ENCODE peak calls at places on chromosomes 3 and 15, in nine cellular contexts. One of them, this sample, is unnamed.

GRCh38 chr15:79641841-79642240 is 209.7 kb downstream of the MINAR1 start:
- DNase-seq in central memory CD8-positive, alpha-beta T cell: no peak
- DNase-seq in midbrain: no peak
- DNase-seq in MCF 10A: no peak
- DNase-seq in HFFc6: no peak
- DNase-seq in Right ventricle myocardium superior: no peak
- DNase-seq in stimulated activated CD4-positive, alpha-beta T cell treated with anti-CD3 and anti-CD28 coated beads, Interleukin-2, amount 100 ng/mL, for 24 hours: no peak
- DNase-seq in GM12878: no peak
- DNase-seq in WERI-Rb-1: no peak
- DNase-seq in this sample: no peak

GRCh38 chr15:86915811-86916331 is 836.2 kb downstream of the AGBL1 start:
- DNase-seq in MCF 10A: peak; percentile 42
- DNase-seq in midbrain: peak; percentile 89
- DNase-seq in Right ventricle myocardium superior: no peak
- DNase-seq in stimulated activated CD4-positive, alpha-beta T cell treated with anti-CD3 and anti-CD28 coated beads, Interleukin-2, amount 100 ng/mL, for 24 hours: no peak
- DNase-seq in central memory CD8-positive, alpha-beta T cell: no peak
- DNase-seq in HFFc6: peak; percentile 49
- DNase-seq in WERI-Rb-1: peak; percentile 30
- DNase-seq in GM12878: no peak
- DNase-seq in this sample: no peak

GRCh38 chr3:87771338-87772059 is 287.3 kb downstream of the CGGBP1 start:
- DNase-seq in HFFc6: peak; percentile 68
- DNase-seq in stimulated activated CD4-positive, alpha-beta T cell treated with anti-CD3 and anti-CD28 coated beads, Interleukin-2, amount 100 ng/mL, for 24 hours: peak; percentile 25
- DNase-seq in WERI-Rb-1: peak; percentile 28
- DNase-seq in GM12878: peak; percentile 8
- DNase-seq in Right ventricle myocardium superior: no peak
- DNase-seq in MCF 10A: peak; percentile 39
- DNase-seq in central memory CD8-positive, alpha-beta T cell: no peak
- DNase-seq in midbrain: no peak
- DNase-seq in this sample: no peak

GRCh38 chr15:29418931-29419330 is 149.3 kb upstream of the NSMCE3 start:
- DNase-seq in Right ventricle myocardium superior: no peak
- DNase-seq in GM12878: no peak
- DNase-seq in WERI-Rb-1: no peak
- DNase-seq in HFFc6: no peak
- DNase-seq in MCF 10A: no peak
- DNase-seq in stimulated activated CD4-positive, alpha-beta T cell treated with anti-CD3 and anti-CD28 coated beads, Interleukin-2, amount 100 ng/mL, for 24 hours: no peak
- DNase-seq in central memory CD8-positive, alpha-beta T cell: no peak
- DNase-seq in midbrain: no peak
- DNase-seq in this sample: no peak

GRCh38 chr3:111238896-111239295 is 167.3 kb downstream of the NECTIN3 start:
- DNase-seq in midbrain: no peak
- DNase-seq in stimulated activated CD4-positive, alpha-beta T cell treated with anti-CD3 and anti-CD28 coated beads, Interleukin-2, amount 100 ng/mL, for 24 hours: no peak
- DNase-seq in GM12878: peak; percentile 11
- DNase-seq in MCF 10A: no peak
- DNase-seq in central memory CD8-positive, alpha-beta T cell: no peak
- DNase-seq in WERI-Rb-1: no peak
- DNase-seq in HFFc6: no peak
- DNase-seq in Right ventricle myocardium superior: no peak
- DNase-seq in this sample: no peak

GRCh38 chr3:151753846-151754245 is 20.1 kb downstream of the AADACL2 start:
- DNase-seq in midbrain: no peak
- DNase-seq in HFFc6: no peak
- DNase-seq in stimulated activated CD4-positive, alpha-beta T cell treated with anti-CD3 and anti-CD28 coated beads, Interleukin-2, amount 100 ng/mL, for 24 hours: no peak
- DNase-seq in Right ventricle myocardium superior: no peak
- DNase-seq in MCF 10A: peak; percentile 18
- DNase-seq in WERI-Rb-1: no peak
- DNase-seq in GM12878: no peak
- DNase-seq in central memory CD8-positive, alpha-beta T cell: no peak
- DNase-seq in this sample: no peak

GRCh38 chr15:66233487-66234415 is 19.8 kb downstream of the MEGF11 start:
- DNase-seq in stimulated activated CD4-positive, alpha-beta T cell treated with anti-CD3 and anti-CD28 coated beads, Interleukin-2, amount 100 ng/mL, for 24 hours: peak; percentile 18
- DNase-seq in GM12878: no peak
- DNase-seq in Right ventricle myocardium superior: no peak
- DNase-seq in central memory CD8-positive, alpha-beta T cell: no peak
- DNase-seq in midbrain: no peak
- DNase-seq in MCF 10A: peak; percentile 45
- DNase-seq in HFFc6: peak; percentile 6
- DNase-seq in WERI-Rb-1: peak; percentile 43
- DNase-seq in this sample: no peak

GRCh38 chr3:156732715-156733114 is 58.3 kb downstream of the TIPARP start:
- DNase-seq in central memory CD8-positive, alpha-beta T cell: no peak
- DNase-seq in stimulated activated CD4-positive, alpha-beta T cell treated with anti-CD3 and anti-CD28 coated beads, Interleukin-2, amount 100 ng/mL, for 24 hours: no peak
- DNase-seq in Right ventricle myocardium superior: no peak
- DNase-seq in midbrain: no peak
- DNase-seq in MCF 10A: no peak
- DNase-seq in GM12878: no peak
- DNase-seq in HFFc6: no peak
- DNase-seq in WERI-Rb-1: no peak
- DNase-seq in this sample: no peak

GRCh38 chr15:56805466-56806146 is 72.3 kb upstream of the ZNF280D start:
- DNase-seq in central memory CD8-positive, alpha-beta T cell: no peak
- DNase-seq in MCF 10A: peak; percentile 90
- DNase-seq in midbrain: no peak
- DNase-seq in HFFc6: peak; percentile 70
- DNase-seq in WERI-Rb-1: no peak
- DNase-seq in GM12878: no peak
- DNase-seq in stimulated activated CD4-positive, alpha-beta T cell treated with anti-CD3 and anti-CD28 coated beads, Interleukin-2, amount 100 ng/mL, for 24 hours: peak; percentile 6
- DNase-seq in Right ventricle myocardium superior: no peak
- DNase-seq in this sample: no peak

GRCh38 chr3:140927279-140927678 is 14.4 kb upstream of the SLC25A36 start:
- DNase-seq in HFFc6: no peak
- DNase-seq in WERI-Rb-1: no peak
- DNase-seq in GM12878: no peak
- DNase-seq in Right ventricle myocardium superior: no peak
- DNase-seq in midbrain: no peak
- DNase-seq in central memory CD8-positive, alpha-beta T cell: no peak
- DNase-seq in stimulated activated CD4-positive, alpha-beta T cell treated with anti-CD3 and anti-CD28 coated beads, Interleukin-2, amount 100 ng/mL, for 24 hours: no peak
- DNase-seq in MCF 10A: no peak
- DNase-seq in this sample: no peak

GRCh38 chr15:43441316-43441715 is 51.6 kb downstream of the TP53BP1 start:
- DNase-seq in central memory CD8-positive, alpha-beta T cell: no peak
- DNase-seq in GM12878: no peak
- DNase-seq in MCF 10A: peak; percentile 17
- DNase-seq in midbrain: no peak
- DNase-seq in HFFc6: peak; percentile 47
- DNase-seq in WERI-Rb-1: no peak
- DNase-seq in Right ventricle myocardium superior: no peak
- DNase-seq in stimulated activated CD4-positive, alpha-beta T cell treated with anti-CD3 and anti-CD28 coated beads, Interleukin-2, amount 100 ng/mL, for 24 hours: no peak
- DNase-seq in this sample: no peak

GRCh38 chr3:61940241-61940640 is 378.9 kb downstream of the PTPRG start:
- DNase-seq in WERI-Rb-1: no peak
- DNase-seq in HFFc6: no peak
- DNase-seq in GM12878: no peak
- DNase-seq in midbrain: no peak
- DNase-seq in central memory CD8-positive, alpha-beta T cell: no peak
- DNase-seq in Right ventricle myocardium superior: no peak
- DNase-seq in stimulated activated CD4-positive, alpha-beta T cell treated with anti-CD3 and anti-CD28 coated beads, Interleukin-2, amount 100 ng/mL, for 24 hours: no peak
- DNase-seq in MCF 10A: no peak
- DNase-seq in this sample: no peak

GRCh38 chr15:85125056-85125661 is 143.5 kb downstream of the PDE8A start:
- DNase-seq in WERI-Rb-1: no peak
- DNase-seq in Right ventricle myocardium superior: no peak
- DNase-seq in GM12878: no peak
- DNase-seq in stimulated activated CD4-positive, alpha-beta T cell treated with anti-CD3 and anti-CD28 coated beads, Interleukin-2, amount 100 ng/mL, for 24 hours: no peak
- DNase-seq in HFFc6: peak; percentile 17
- DNase-seq in MCF 10A: peak; percentile 29
- DNase-seq in central memory CD8-positive, alpha-beta T cell: no peak
- DNase-seq in midbrain: no peak
- DNase-seq in this sample: no peak

GRCh38 chr3:162643245-162643644 is 1146.6 kb downstream of the OTOL1 start:
- DNase-seq in MCF 10A: no peak
- DNase-seq in central memory CD8-positive, alpha-beta T cell: no peak
- DNase-seq in GM12878: no peak
- DNase-seq in Right ventricle myocardium superior: no peak
- DNase-seq in HFFc6: no peak
- DNase-seq in WERI-Rb-1: no peak
- DNase-seq in stimulated activated CD4-positive, alpha-beta T cell treated with anti-CD3 and anti-CD28 coated beads, Interleukin-2, amount 100 ng/mL, for 24 hours: no peak
- DNase-seq in midbrain: no peak
- DNase-seq in this sample: no peak

GRCh38 chr3:119310052-119310451 is 15.9 kb downstream of the ARHGAP31 start:
- DNase-seq in WERI-Rb-1: no peak
- DNase-seq in stimulated activated CD4-positive, alpha-beta T cell treated with anti-CD3 and anti-CD28 coated beads, Interleukin-2, amount 100 ng/mL, for 24 hours: no peak
- DNase-seq in Right ventricle myocardium superior: no peak
- DNase-seq in MCF 10A: peak; percentile 91
- DNase-seq in GM12878: no peak
- DNase-seq in central memory CD8-positive, alpha-beta T cell: no peak
- DNase-seq in HFFc6: peak; percentile 94
- DNase-seq in midbrain: no peak
- DNase-seq in this sample: no peak

GRCh38 chr3:83655083-83655482 is 1303.7 kb upstream of the CADM2 start:
- DNase-seq in stimulated activated CD4-positive, alpha-beta T cell treated with anti-CD3 and anti-CD28 coated beads, Interleukin-2, amount 100 ng/mL, for 24 hours: no peak
- DNase-seq in Right ventricle myocardium superior: no peak
- DNase-seq in GM12878: no peak
- DNase-seq in central memory CD8-positive, alpha-beta T cell: no peak
- DNase-seq in WERI-Rb-1: no peak
- DNase-seq in HFFc6: no peak
- DNase-seq in MCF 10A: no peak
- DNase-seq in midbrain: no peak
- DNase-seq in this sample: no peak

GRCh38 chr3:134066539-134067310 is 37.0 kb upstream of the SLCO2A1 start:
- DNase-seq in Right ventricle myocardium superior: no peak
- DNase-seq in WERI-Rb-1: no peak
- DNase-seq in midbrain: no peak
- DNase-seq in central memory CD8-positive, alpha-beta T cell: no peak
- DNase-seq in HFFc6: no peak
- DNase-seq in GM12878: no peak
- DNase-seq in stimulated activated CD4-positive, alpha-beta T cell treated with anti-CD3 and anti-CD28 coated beads, Interleukin-2, amount 100 ng/mL, for 24 hours: no peak
- DNase-seq in MCF 10A: no peak
- DNase-seq in this sample: no peak

This sample was measured in nucleus accumbens.